ENCODE peak calls at places on chromosomes 7 and 10, in four cellular contexts. One of them, this sample, is unnamed.

GRCh38 chr7:50711271-50712175 is 71.2 kb downstream of the GRB10 start:
- DNase-seq in GM06990: no peak
- DNase-seq in fibroblast of mammary gland: peak
- DNase-seq in epithelial cell of esophagus: peak
- DNase-seq in this sample: no peak

GRCh38 chr7:112481833-112482669 is 1.3 kb downstream of the LSMEM1 start:
- DNase-seq in GM06990: no peak
- DNase-seq in fibroblast of mammary gland: peak
- DNase-seq in epithelial cell of esophagus: peak
- DNase-seq in this sample: peak

GRCh38 chr7:151408839-151409554 is 841 bp downstream of the WDR86 start:
- DNase-seq in GM06990: no peak
- DNase-seq in fibroblast of mammary gland: peak
- DNase-seq in epithelial cell of esophagus: no peak
- DNase-seq in this sample: no peak

GRCh38 chr10:33542747-33543505 is 208.5 kb upstream of the NRP1 start:
- DNase-seq in GM06990: no peak
- DNase-seq in fibroblast of mammary gland: peak
- DNase-seq in epithelial cell of esophagus: peak
- DNase-seq in this sample: peak

GRCh38 chr7:142878315-142878714 is 7.2 kb downstream of the TRPV6 start:
- DNase-seq in GM06990: no peak
- DNase-seq in fibroblast of mammary gland: no peak
- DNase-seq in epithelial cell of esophagus: no peak
- DNase-seq in this sample: no peak

GRCh38 chr7:134473861-134474291 is 15.0 kb upstream of the AKR1B1 start:
- DNase-seq in GM06990: no peak
- DNase-seq in fibroblast of mammary gland: peak
- DNase-seq in epithelial cell of esophagus: peak
- DNase-seq in this sample: peak

GRCh38 chr10:26550774-26551526 is 112.8 kb downstream of the APBB1IP start:
- DNase-seq in GM06990: peak
- DNase-seq in fibroblast of mammary gland: peak
- DNase-seq in epithelial cell of esophagus: peak
- DNase-seq in this sample: peak

GRCh38 chr7:24786941-24787340 is 29.7 kb upstream of the GSDME start:
- DNase-seq in GM06990: no peak
- DNase-seq in fibroblast of mammary gland: peak
- DNase-seq in epithelial cell of esophagus: peak
- DNase-seq in this sample: peak

GRCh38 chr7:116782177-116782711 is 80.1 kb upstream of the CAPZA2 start:
- DNase-seq in GM06990: no peak
- DNase-seq in fibroblast of mammary gland: peak
- DNase-seq in epithelial cell of esophagus: peak
- DNase-seq in this sample: peak

GRCh38 chr10:33309410-33309809 is 25.1 kb downstream of the NRP1 start:
- DNase-seq in GM06990: no peak
- DNase-seq in fibroblast of mammary gland: no peak
- DNase-seq in epithelial cell of esophagus: no peak
- DNase-seq in this sample: no peak

GRCh38 chr7:3434611-3435010 is 133.6 kb downstream of the SDK1 start:
- DNase-seq in GM06990: no peak
- DNase-seq in fibroblast of mammary gland: no peak
- DNase-seq in epithelial cell of esophagus: no peak
- DNase-seq in this sample: no peak

GRCh38 chr7:150388709-150389531 is 9.8 kb downstream of the ZNF775 start:
- DNase-seq in GM06990: no peak
- DNase-seq in fibroblast of mammary gland: peak
- DNase-seq in epithelial cell of esophagus: peak
- DNase-seq in this sample: no peak

GRCh38 chr7:155470686-155471638 is 13.0 kb downstream of the EN2 start:
- DNase-seq in GM06990: no peak
- DNase-seq in fibroblast of mammary gland: peak
- DNase-seq in epithelial cell of esophagus: peak
- DNase-seq in this sample: peak

GRCh38 chr10:60110739-60111138 is 204.4 kb upstream of the CCDC6 start:
- DNase-seq in GM06990: no peak
- DNase-seq in fibroblast of mammary gland: no peak
- DNase-seq in epithelial cell of esophagus: no peak
- DNase-seq in this sample: no peak

GRCh38 chr7:30660331-30661255 is 21.7 kb downstream of the CRHR2 start:
- DNase-seq in GM06990: no peak
- DNase-seq in fibroblast of mammary gland: no peak
- DNase-seq in epithelial cell of esophagus: no peak
- DNase-seq in this sample: no peak

GRCh38 chr10:114821915-114822770 is 563 bp downstream of the FHIP2A start:
- DNase-seq in GM06990: peak
- DNase-seq in fibroblast of mammary gland: peak
- DNase-seq in epithelial cell of esophagus: peak
- DNase-seq in this sample: no peak
- TF ChIP-seq CTCF in GM06990: no peak
- TF ChIP-seq CTCF in fibroblast of mammary gland: no peak
- TF ChIP-seq CTCF in epithelial cell of esophagus: no peak
- TF ChIP-seq CTCF in this sample: peak

GRCh38 chr7:115676080-115676479 is 354.5 kb downstream of the TFEC start:
- DNase-seq in GM06990: no peak
- DNase-seq in fibroblast of mammary gland: peak
- DNase-seq in epithelial cell of esophagus: peak
- DNase-seq in this sample: no peak
- TF ChIP-seq CTCF in GM06990: no peak
- TF ChIP-seq CTCF in fibroblast of mammary gland: peak
- TF ChIP-seq CTCF in epithelial cell of esophagus: peak
- TF ChIP-seq CTCF in this sample: no peak

DNA sequence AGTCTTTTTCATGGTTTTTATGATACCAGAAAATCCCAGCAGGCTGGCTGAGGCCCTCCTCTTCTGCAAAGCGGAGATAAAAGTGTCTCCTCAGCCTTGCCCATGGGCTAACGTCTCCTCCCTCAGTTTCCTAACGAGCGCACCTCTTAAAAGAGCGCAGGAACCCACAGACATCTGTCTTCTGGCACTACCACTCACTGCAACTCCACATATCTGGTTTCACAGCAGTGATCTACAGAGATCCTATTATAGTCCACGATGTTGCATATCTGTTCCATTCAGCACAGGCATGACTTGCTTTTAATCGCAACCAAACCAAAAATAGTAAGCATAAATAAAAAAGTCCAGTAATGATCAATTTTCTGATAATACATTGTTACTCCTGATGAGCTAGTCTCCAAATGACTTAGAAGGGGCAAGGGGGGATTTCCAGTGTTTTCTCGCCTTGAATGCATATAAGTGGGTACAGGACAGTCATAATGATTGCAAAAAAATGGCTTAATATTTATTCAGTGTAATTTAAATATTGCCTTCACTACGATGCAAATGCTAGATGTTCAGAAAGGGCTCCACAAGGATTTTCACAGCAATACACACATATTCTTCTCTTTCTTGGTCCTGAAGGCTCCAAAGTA is 20.9 kb downstream of the ANKRD22 start:
- DNase-seq in GM06990: no peak
- DNase-seq in fibroblast of mammary gland: no peak
- DNase-seq in epithelial cell of esophagus: no peak
- DNase-seq in this sample: no peak
- TF ChIP-seq CTCF in GM06990: no peak
- TF ChIP-seq CTCF in fibroblast of mammary gland: no peak
- TF ChIP-seq CTCF in epithelial cell of esophagus: no peak
- TF ChIP-seq CTCF in this sample: no peak

GRCh38 chr10:103711351-103711994 is 143.9 kb downstream of the SH3PXD2A start:
- DNase-seq in GM06990: no peak
- DNase-seq in fibroblast of mammary gland: no peak
- DNase-seq in epithelial cell of esophagus: no peak
- DNase-seq in this sample: no peak
- TF ChIP-seq CTCF in GM06990: peak
- TF ChIP-seq CTCF in fibroblast of mammary gland: peak
- TF ChIP-seq CTCF in epithelial cell of esophagus: peak
- TF ChIP-seq CTCF in this sample: peak

GRCh38 chr10:124282326-124282725 is 136.4 kb downstream of the OAT start:
- DNase-seq in GM06990: no peak
- DNase-seq in fibroblast of mammary gland: no peak
- DNase-seq in epithelial cell of esophagus: no peak
- DNase-seq in this sample: no peak

GRCh38 chr10:124281666-124282065 is 137.1 kb downstream of the OAT start:
- DNase-seq in GM06990: no peak
- DNase-seq in fibroblast of mammary gland: no peak
- DNase-seq in epithelial cell of esophagus: no peak
- DNase-seq in this sample: no peak

GRCh38 chr10:124279882-124280281 is 138.8 kb downstream of the OAT start:
- DNase-seq in GM06990: no peak
- DNase-seq in fibroblast of mammary gland: no peak
- DNase-seq in epithelial cell of esophagus: no peak
- DNase-seq in this sample: peak

GRCh38 chr10:124279298-124279697 is 139.4 kb downstream of the OAT start:
- DNase-seq in GM06990: no peak
- DNase-seq in fibroblast of mammary gland: no peak
- DNase-seq in epithelial cell of esophagus: no peak
- DNase-seq in this sample: no peak

GRCh38 chr10:124280916-124281315 is 137.8 kb downstream of the OAT start:
- DNase-seq in GM06990: no peak
- DNase-seq in fibroblast of mammary gland: no peak
- DNase-seq in epithelial cell of esophagus: no peak
- DNase-seq in this sample: no peak
- TF ChIP-seq CTCF in GM06990: no peak
- TF ChIP-seq CTCF in fibroblast of mammary gland: no peak
- TF ChIP-seq CTCF in epithelial cell of esophagus: no peak
- TF ChIP-seq CTCF in this sample: no peak

GRCh38 chr10:19488592-19489280 is 327.5 kb upstream of the PLXDC2 start:
- DNase-seq in GM06990: no peak
- DNase-seq in fibroblast of mammary gland: peak
- DNase-seq in epithelial cell of esophagus: peak
- DNase-seq in this sample: no peak
- TF ChIP-seq CTCF in GM06990: no peak
- TF ChIP-seq CTCF in fibroblast of mammary gland: no peak
- TF ChIP-seq CTCF in epithelial cell of esophagus: peak
- TF ChIP-seq CTCF in this sample: no peak

DNA sequence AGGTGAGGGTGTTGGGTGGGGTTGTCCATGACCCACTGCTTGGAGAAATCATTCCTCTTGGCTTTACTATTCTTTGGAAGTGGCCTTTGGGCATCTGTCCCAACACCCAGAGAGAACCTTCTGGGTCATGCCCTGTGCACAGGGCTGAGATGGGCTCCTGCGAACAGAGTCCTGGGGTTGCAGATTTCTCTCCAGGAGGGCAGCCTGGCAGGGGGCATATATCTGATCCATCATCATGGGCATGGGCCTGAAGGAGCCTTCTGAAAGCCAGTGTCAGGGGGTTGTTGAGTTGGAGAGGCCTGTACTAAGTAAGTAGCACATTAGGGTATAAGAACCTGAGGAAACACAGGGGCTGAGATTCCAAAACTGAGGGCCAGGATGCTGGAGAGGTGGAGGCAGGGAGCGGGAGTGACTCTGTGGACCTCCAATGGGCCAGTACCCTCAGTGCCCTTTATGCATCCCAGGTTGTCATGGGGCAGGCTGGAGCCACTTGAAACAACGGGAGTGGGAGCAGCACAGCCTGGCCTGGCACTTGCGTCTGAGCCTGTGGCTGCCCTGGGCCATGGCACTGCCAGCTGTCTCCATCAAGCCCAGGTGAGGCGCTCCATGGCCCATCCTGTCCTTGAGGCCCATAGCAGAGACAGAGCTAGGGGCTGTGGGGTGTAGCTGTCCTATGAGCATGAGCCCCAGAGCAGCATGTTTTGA is 203.7 kb downstream of the GRID1 start:
- DNase-seq in GM06990: no peak
- DNase-seq in fibroblast of mammary gland: no peak
- DNase-seq in epithelial cell of esophagus: no peak
- DNase-seq in this sample: no peak
- TF ChIP-seq CTCF in GM06990: no peak
- TF ChIP-seq CTCF in fibroblast of mammary gland: no peak
- TF ChIP-seq CTCF in epithelial cell of esophagus: no peak
- TF ChIP-seq CTCF in this sample: no peak

DNA sequence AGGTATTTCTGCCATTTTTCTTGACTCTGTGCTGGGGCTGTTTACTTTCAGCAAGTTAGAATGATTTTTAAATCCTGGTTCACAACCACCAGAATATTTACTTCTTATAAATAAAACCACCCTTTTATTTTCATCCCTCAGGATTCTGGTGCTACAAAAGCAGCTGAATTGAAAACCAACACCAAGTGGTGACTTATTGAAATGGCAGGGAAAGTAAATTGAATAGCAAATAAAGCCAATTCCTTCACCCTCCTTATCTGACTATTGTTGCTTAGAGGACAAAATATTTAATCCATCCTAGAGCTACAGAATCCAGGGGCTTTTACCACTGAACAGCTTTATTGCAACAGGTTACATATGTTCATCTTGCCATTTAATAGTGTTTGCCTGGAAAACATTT is 828.6 kb upstream of the GHITM start:
- DNase-seq in GM06990: no peak
- DNase-seq in fibroblast of mammary gland: no peak
- DNase-seq in epithelial cell of esophagus: no peak
- DNase-seq in this sample: no peak
- TF ChIP-seq CTCF in GM06990: no peak
- TF ChIP-seq CTCF in fibroblast of mammary gland: no peak
- TF ChIP-seq CTCF in epithelial cell of esophagus: peak
- TF ChIP-seq CTCF in this sample: no peak